ENCODE peak calls at places on chromosomes 12 and 14, in four cellular contexts. One of them, this sample, is unnamed.

GRCh38 chr12:49674318-49674985 is 32.8 kb downstream of the FMNL3 start:
- DNase-seq in HFFc6: peak
- DNase-seq in A549: no peak
- DNase-seq in stimulated activated naive CD4-positive, alpha-beta T cell: no peak
- DNase-seq in this sample: no peak

GRCh38 chr14:104247336-104248202 is 109.2 kb downstream of the KIF26A start:
- DNase-seq in HFFc6: no peak
- DNase-seq in stimulated activated naive CD4-positive, alpha-beta T cell: no peak
- DNase-seq in A549: no peak
- DNase-seq in this sample: no peak

GRCh38 chr12:68113644-68114043 is 45.9 kb downstream of the IFNG start:
- DNase-seq in stimulated activated naive CD4-positive, alpha-beta T cell: peak
- DNase-seq in A549: peak
- DNase-seq in HFFc6: no peak
- DNase-seq in this sample: no peak

GRCh38 chr12:510071-510825 is 50.5 kb downstream of the B4GALNT3 start:
- DNase-seq in stimulated activated naive CD4-positive, alpha-beta T cell: no peak
- DNase-seq in A549: peak
- DNase-seq in HFFc6: no peak
- DNase-seq in this sample: no peak

GRCh38 chr14:90850487-90850886 is 34.3 kb upstream of the TTC7B start:
- DNase-seq in HFFc6: no peak
- DNase-seq in stimulated activated naive CD4-positive, alpha-beta T cell: no peak
- DNase-seq in A549: no peak
- DNase-seq in this sample: peak

GRCh38 chr12:26891704-26892103 is 46.1 kb downstream of the INTS13 start:
- DNase-seq in HFFc6: no peak
- DNase-seq in A549: no peak
- DNase-seq in stimulated activated naive CD4-positive, alpha-beta T cell: no peak
- DNase-seq in this sample: no peak

GRCh38 chr12:111143216-111143756 is 222.9 kb upstream of the MYL2 start:
- DNase-seq in HFFc6: no peak
- DNase-seq in stimulated activated naive CD4-positive, alpha-beta T cell: no peak
- DNase-seq in A549: no peak
- DNase-seq in this sample: no peak

GRCh38 chr12:17809206-17809605 is 280.8 kb downstream of the RERGL start:
- DNase-seq in stimulated activated naive CD4-positive, alpha-beta T cell: no peak
- DNase-seq in A549: no peak
- DNase-seq in HFFc6: no peak
- DNase-seq in this sample: no peak

GRCh38 chr14:65239143-65239672 is 136.9 kb upstream of the MAX start:
- DNase-seq in A549: no peak
- DNase-seq in HFFc6: peak
- DNase-seq in stimulated activated naive CD4-positive, alpha-beta T cell: no peak
- DNase-seq in this sample: peak

GRCh38 chr14:101827286-101827685 is 65.8 kb downstream of the PPP2R5C start:
- DNase-seq in stimulated activated naive CD4-positive, alpha-beta T cell: no peak
- DNase-seq in A549: no peak
- DNase-seq in HFFc6: no peak
- DNase-seq in this sample: no peak

GRCh38 chr12:7035464-7035863 is 17.2 kb upstream of the LPCAT3 start:
- DNase-seq in stimulated activated naive CD4-positive, alpha-beta T cell: no peak
- DNase-seq in HFFc6: no peak
- DNase-seq in A549: no peak
- DNase-seq in this sample: no peak

GRCh38 chr14:66249544-66249943 is 236.6 kb upstream of the CCDC196 start:
- DNase-seq in HFFc6: no peak
- DNase-seq in stimulated activated naive CD4-positive, alpha-beta T cell: no peak
- DNase-seq in A549: no peak
- DNase-seq in this sample: no peak

GRCh38 chr14:21367582-21368144 is 16.2 kb downstream of the SUPT16H start:
- DNase-seq in stimulated activated naive CD4-positive, alpha-beta T cell: no peak
- DNase-seq in HFFc6: no peak
- DNase-seq in A549: no peak
- DNase-seq in this sample: no peak

GRCh38 chr14:102833991-102834390 is 56.7 kb downstream of the TRAF3 start:
- DNase-seq in HFFc6: no peak
- DNase-seq in stimulated activated naive CD4-positive, alpha-beta T cell: no peak
- DNase-seq in A549: no peak
- DNase-seq in this sample: no peak

GRCh38 chr12:23941780-23942179 is 7.7 kb downstream of the SOX5 start:
- DNase-seq in HFFc6: no peak
- DNase-seq in A549: no peak
- DNase-seq in stimulated activated naive CD4-positive, alpha-beta T cell: no peak
- DNase-seq in this sample: no peak

GRCh38 chr12:125145196-125145595 is 80.0 kb downstream of the AACS start:
- DNase-seq in A549: no peak
- DNase-seq in HFFc6: no peak
- DNase-seq in stimulated activated naive CD4-positive, alpha-beta T cell: no peak
- DNase-seq in this sample: no peak

GRCh38 chr14:92421756-92422155 is 91.8 kb upstream of the RIN3 start:
- DNase-seq in HFFc6: no peak
- DNase-seq in stimulated activated naive CD4-positive, alpha-beta T cell: no peak
- DNase-seq in A549: no peak
- DNase-seq in this sample: no peak

This sample was measured in hepatic stellate cell.